ENCODE peak calls at places on chromosomes 4 and X, in six cellular contexts. I is DMS53, M is WTC11, N is NCI-H1694 treated with DMSO at 0.1 percent for 48 hours, J is neuronal stem cell, R is activated T-cell treated with anti-CD3 and anti-CD28 coated beads for 1 hour. D is an unnamed sample.

GRCh38 chrX:153926863-153927685 is 1.0 kb upstream of the ARHGAP4 start:
- DNase-seq in I (peak), M (no peak), N (peak), J (no peak), R (peak), D (peak)

GRCh38 chr4:133148690-133149363 is at the start of gene PCDH10:
- DNase-seq in I (peak), M (peak), N (peak), J (peak), R (no peak), D (no peak)

GRCh38 chr4:43992552-43992951 is 456.1 kb downstream of the KCTD8 start:
- DNase-seq in I (no peak), M (no peak), N (no peak), J (no peak), R (no peak), D (no peak)

GRCh38 chrX:17597836-17598434 is 139.4 kb upstream of the SCML1 start:
- DNase-seq in I (peak), M (no peak), N (no peak), J (no peak), R (no peak), D (no peak)

GRCh38 chr4:34157546-34157945 is 2086.8 kb downstream of the ARAP2 start:
- DNase-seq in I (no peak), M (no peak), N (no peak), J (no peak), R (no peak), D (no peak)

GRCh38 chr4:244471-244870 is 60.8 kb downstream of the ZNF732 start:
- DNase-seq in I (peak), M (peak), N (peak), J (no peak), R (peak), D (no peak)

GRCh38 chrX:23662187-23662586 is 5.1 kb upstream of the PRDX4 start:
- DNase-seq in I (no peak), M (no peak), N (no peak), J (no peak), R (no peak), D (no peak)

GRCh38 chrX:13369541-13370140 is 49.8 kb upstream of the ATXN3L start:
- DNase-seq in I (no peak), M (no peak), N (no peak), J (no peak), R (no peak), D (no peak)

GRCh38 chr4:145851516-145852201 is 87.0 kb downstream of the ZNF827 start:
- DNase-seq in I (no peak), M (no peak), N (no peak), J (no peak), R (no peak), D (no peak)

GRCh38 chrX:73944582-73944947 is 359.4 kb upstream of the ZCCHC13 start:
- DNase-seq in I (peak), M (no peak), N (no peak), J (no peak), R (no peak), D (no peak)

GRCh38 chr4:48290146-48290772 is 20.6 kb upstream of the TEC start:
- DNase-seq in I (peak), M (peak), N (no peak), J (no peak), R (no peak), D (no peak)

GRCh38 chrX:112067601-112068000 is 15.0 kb downstream of the TRPC5 start:
- DNase-seq in I (peak), M (no peak), N (no peak), J (no peak), R (no peak), D (no peak)

GRCh38 chr4:156571146-156571545 is 400.5 kb downstream of the PDGFC start:
- DNase-seq in I (no peak), M (no peak), N (no peak), J (no peak), R (no peak), D (no peak)

GRCh38 chrX:68997461-68997860 is 167.8 kb downstream of the PJA1 start:
- DNase-seq in I (no peak), M (no peak), N (no peak), J (no peak), R (no peak), D (no peak)

GRCh38 chrX:119398974-119399771 is at the start of gene SLC25A43:
- DNase-seq in I (peak), M (peak), N (no peak), J (no peak), R (peak), D (peak)

D was measured in natural killer cell treated with Interleukin-12 subunit alpha and Interleukin-12 subunit beta and Interleukin-15 and Interleukin-18, amount 100 ng/mL, for 72 hours.